ENCODE peak calls at places on chromosomes 5 and 9, in four cellular contexts. H is foreskin fibroblast; G is naive thymus-derived CD4-positive, alpha-beta T cell; Z is HepG2. F is an unnamed sample.

GRCh38 chr5:431001-431710 is 11.8 kb upstream of the EXOC3 start:
- DNase-seq in Z (peak; percentile 41), H (no peak), G (no peak), F (no peak)

GRCh38 chr9:112069318-112070169 is 105.6 kb downstream of the SUSD1 start:
- DNase-seq in G (no peak), H (no peak), Z (peak; percentile 55), F (no peak)

GRCh38 chr9:86036555-86036954 is 62.8 kb downstream of the GOLM1 start:
- DNase-seq in H (no peak), G (no peak), Z (no peak), F (no peak)

GRCh38 chr5:137778772-137779564 is 24.8 kb upstream of the HNRNPA0 start:
- DNase-seq in Z (peak; percentile 27), G (no peak), H (no peak), F (peak; percentile 33)

GRCh38 chr9:116491659-116492058 is 195.4 kb upstream of the TRIM32 start:
- DNase-seq in Z (no peak), G (no peak), H (no peak), F (no peak)

GRCh38 chr5:98940586-98940985 is 11.8 kb upstream of the CHD1 start:
- DNase-seq in H (peak; percentile 43), Z (no peak), G (no peak), F (no peak)

GRCh38 chr5:124867064-124867707 is 120.7 kb upstream of the ZNF608 start:
- DNase-seq in G (no peak), Z (no peak), H (peak; percentile 83), F (no peak)

GRCh38 chr5:163915481-163915961 is 410.1 kb downstream of the MAT2B start:
- DNase-seq in Z (peak; percentile 27), G (no peak), H (no peak), F (no peak)

GRCh38 chr5:618450-618849 is 6.3 kb downstream of the CEP72 start:
- DNase-seq in G (no peak), H (no peak), Z (no peak), F (no peak)

GRCh38 chr5:61327761-61328753 is 4.0 kb upstream of the ZSWIM6 start:
- DNase-seq in Z (peak; percentile 56), G (no peak), H (peak; percentile 85), F (peak; percentile 61)

GRCh38 chr5:154316223-154316967 is 125.9 kb downstream of the GALNT10 start:
- DNase-seq in G (no peak), Z (no peak), H (no peak), F (no peak)

GRCh38 chr5:77225531-77225930 is 15.1 kb downstream of the PDE8B start:
- DNase-seq in G (no peak), H (no peak), Z (no peak), F (no peak)

GRCh38 chr9:105993051-105993854 is 298.9 kb downstream of the TMEM38B start:
- DNase-seq in G (no peak), H (no peak), Z (no peak), F (no peak)

GRCh38 chr9:20714442-20715415 is 30.7 kb downstream of the FOCAD start:
- DNase-seq in G (no peak), H (no peak), Z (no peak), F (no peak)

GRCh38 chr9:1604942-1605560 is 410.1 kb upstream of the SMARCA2 start:
- DNase-seq in G (no peak), Z (peak; percentile 25), H (no peak), F (peak; percentile 16)

GRCh38 chr5:63145167-63145566 is 566.5 kb downstream of the LRRC70 start:
- DNase-seq in H (no peak), G (no peak), Z (no peak), F (no peak)

GRCh38 chr5:76956033-76956432 is 3.2 kb downstream of the CRHBP start:
- DNase-seq in H (no peak), G (no peak), Z (no peak), F (no peak)

GRCh38 chr9:15087031-15087417 is 176.8 kb upstream of the FREM1 start:
- DNase-seq in Z (no peak), G (no peak), H (peak; percentile 32), F (no peak)

GRCh38 chr9:73143606-73144328 is 7.9 kb upstream of the ANXA1 start:
- DNase-seq in Z (no peak), G (no peak), H (peak; percentile 67), F (no peak)

GRCh38 chr5:134561871-134562296 is 36.4 kb downstream of the JADE2 start:
- DNase-seq in G (no peak), Z (peak; percentile 8), H (no peak), F (no peak)

GRCh38 chr5:43046474-43046873 is 6.4 kb upstream of the ANXA2R start:
- DNase-seq in G (no peak), Z (no peak), H (no peak), F (no peak)

GRCh38 chr9:137516144-137516917 is 33.9 kb downstream of the PNPLA7 start:
- DNase-seq in G (no peak), H (no peak), Z (no peak), F (no peak)

GRCh38 chr9:112535811-112536210 is 49.2 kb downstream of the KIAA1958 start:
- DNase-seq in H (peak; percentile 69), Z (no peak), G (no peak), F (no peak)

GRCh38 chr5:103364074-103364473 is 105.5 kb downstream of the MACIR start:
- DNase-seq in G (no peak), Z (no peak), H (no peak), F (no peak)

GRCh38 chr5:151239237-151239861 is 13.6 kb upstream of the GM2A start:
- DNase-seq in G (no peak), Z (peak; percentile 63), H (peak; percentile 67), F (no peak)

GRCh38 chr9:91994422-91994821 is 44.4 kb upstream of the ROR2 start:
- DNase-seq in Z (peak; percentile 81), H (no peak), G (no peak), F (no peak)

GRCh38 chr5:1998348-1998669 is 115.6 kb upstream of the IRX4 start:
- DNase-seq in Z (no peak), H (no peak), G (no peak), F (no peak)

GRCh38 chr5:1034986-1035385 is 26.4 kb downstream of the NKD2 start:
- DNase-seq in G (no peak), Z (no peak), H (no peak), F (no peak)

GRCh38 chr5:124849774-124850173 is 103.3 kb upstream of the ZNF608 start:
- DNase-seq in H (no peak), G (no peak), Z (no peak), F (no peak)

GRCh38 chr5:3428355-3428754 is 167.3 kb upstream of the IRX1 start:
- DNase-seq in G (no peak), Z (no peak), H (no peak), F (no peak)

GRCh38 chr9:132351404-132352050 is 3.3 kb downstream of the SETX start:
- DNase-seq in H (no peak), Z (no peak), G (no peak), F (peak; percentile 51)

GRCh38 chr5:53476531-53477480 is 3.6 kb upstream of the FST start:
- DNase-seq in G (no peak), Z (peak; percentile 99), H (no peak), F (no peak)

GRCh38 chr5:126195410-126196100 is 227.7 kb upstream of the GRAMD2B start:
- DNase-seq in H (no peak), G (no peak), Z (no peak), F (no peak)

GRCh38 chr5:89967806-89968444 is 441.6 kb downstream of the CETN3 start:
- DNase-seq in H (peak; percentile 20), Z (no peak), G (no peak), F (no peak)

GRCh38 chr5:148584103-148584502 is 70.2 kb downstream of the HTR4 start:
- DNase-seq in G (no peak), Z (no peak), H (no peak), F (no peak)

GRCh38 chr9:72480931-72481330 is 40.5 kb upstream of the TMC1 start:
- DNase-seq in H (peak; percentile 51), G (no peak), Z (peak; percentile 10), F (no peak)

GRCh38 chr5:130110333-130110732 is 206.1 kb downstream of the CHSY3 start:
- DNase-seq in G (no peak), Z (no peak), H (no peak), F (no peak)

GRCh38 chr9:80615964-80616363 is 1044.2 kb downstream of the TLE4 start:
- DNase-seq in Z (no peak), H (peak; percentile 45), G (no peak), F (no peak)

GRCh38 chr5:179347581-179347980 is 2.3 kb upstream of the ADAMTS2 start:
- DNase-seq in Z (no peak), H (no peak), G (no peak), F (no peak)

DNA sequence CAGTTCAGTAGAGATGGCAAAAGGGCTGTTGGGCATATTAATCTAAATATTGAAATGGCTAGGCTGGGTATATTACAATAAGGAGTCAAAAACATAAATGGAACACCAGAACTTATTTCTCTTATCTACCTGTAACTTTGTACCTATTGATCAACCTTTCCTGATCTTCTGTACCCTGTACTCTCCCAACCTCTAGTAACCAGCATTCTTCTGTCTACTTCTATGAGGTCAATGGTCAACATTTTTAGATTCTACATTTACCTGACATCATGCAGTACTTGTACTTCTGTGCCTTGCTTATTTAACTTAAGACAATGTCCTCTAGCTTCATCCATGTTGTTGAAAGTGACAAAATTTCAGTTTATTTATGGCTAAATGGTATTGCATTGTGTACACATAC is 467.3 kb downstream of the TAF11L14 start:
- DNase-seq in H (no peak), G (no peak), Z (no peak), F (no peak)
- H3K4me3 ChIP-seq in H (no peak overlapping the region), G (no peak overlapping the region), Z (no peak overlapping the region), F (no peak overlapping the region)

DNA sequence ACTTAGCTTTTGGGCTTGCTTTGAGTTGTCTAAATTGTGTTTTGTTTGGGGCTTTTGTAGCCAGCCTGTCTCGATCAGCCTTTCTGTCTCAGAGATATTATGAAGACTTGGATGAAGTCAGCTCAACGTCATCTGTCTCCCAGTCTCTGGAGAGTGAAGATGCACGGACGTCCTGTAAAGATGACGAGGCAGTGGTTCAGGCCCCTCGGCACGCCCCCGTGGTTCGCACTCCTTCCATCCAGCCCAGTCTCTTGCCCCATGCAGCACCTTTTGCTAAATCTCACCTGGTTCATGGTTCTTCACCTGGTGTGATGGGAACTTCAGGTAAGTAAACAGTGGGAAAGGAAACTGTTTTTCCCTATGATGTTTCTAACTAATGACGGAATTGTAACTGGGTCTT is 48.6 kb downstream of the NUP214 start:
- DNase-seq in Z (no peak), G (no peak), H (no peak), F (no peak)
- H3K4me3 ChIP-seq in Z (no peak overlapping the region), G (no peak overlapping the region), H (no peak overlapping the region), F (no peak overlapping the region)

GRCh38 chr5:10601246-10602030 is 37.6 kb downstream of the ANKRD33B start:
- DNase-seq in H (peak; percentile 90), G (no peak), Z (peak; percentile 47), F (no peak)
- H3K4me3 ChIP-seq in H (no peak overlapping the region), G (no peak overlapping the region), Z (no peak overlapping the region), F (no peak overlapping the region)

GRCh38 chr5:79613571-79613970 is 1.3 kb downstream of the TENT2 start:
- DNase-seq in G (no peak), H (no peak), Z (no peak), F (no peak)

GRCh38 chr5:79605560-79605959 is 6.7 kb upstream of the TENT2 start:
- DNase-seq in Z (no peak), H (no peak), G (no peak), F (no peak)

GRCh38 chr5:79612667-79613190 is 488 bp downstream of the TENT2 start:
- DNase-seq in H (no peak), Z (peak; percentile 3), G (no peak), F (no peak)

GRCh38 chr5:79611046-79611829 is 1.0 kb upstream of the TENT2 start:
- DNase-seq in Z (no peak), G (no peak), H (no peak), F (no peak)
- H3K4me3 ChIP-seq in Z (peak overlapping the region; percentile 63), G (peak overlapping the region; percentile 91), H (peak overlapping the region; percentile 89), F (no peak overlapping the region)

F was measured in Jurkat, Clone E6-1.